ENCODE peak calls at places on chromosomes 6 and 20, in eight cellular contexts. U, Q, M, X, G, C, F and L are unnamed samples. For H3K4me1, the result is how much of the 10 kb centered on the place peaks cover.

GRCh38 chr6:40894962-40895799 is 143.8 kb downstream of the UNC5CL start:
- DNase-seq in U (no peak), Q (peak), M (no peak), X (peak), G (no peak), C (peak), F (peak), L (no peak)

GRCh38 chr6:65745614-65746013 is 38.6 kb upstream of the EYS start:
- DNase-seq in U (no peak), Q (no peak), M (no peak), X (no peak), G (no peak), C (no peak), F (no peak), L (no peak)

GRCh38 chr6:168007592-168008338 is 10.3 kb downstream of the KIF25 start:
- DNase-seq in U (no peak), Q (peak), M (peak), X (no peak), G (no peak), C (no peak), F (peak), L (no peak)

GRCh38 chr6:161921602-161922400 is 647.9 kb upstream of the AGPAT4 start:
- DNase-seq in U (no peak), Q (peak), M (no peak), X (no peak), G (no peak), C (no peak), F (no peak), L (no peak)

GRCh38 chr6:167255918-167256553 is 35.1 kb upstream of the UNC93A start:
- DNase-seq in U (no peak), Q (no peak), M (no peak), X (no peak), G (no peak), C (no peak), F (no peak), L (no peak)

GRCh38 chr6:121520337-121521163 is 85.1 kb downstream of the GJA1 start:
- DNase-seq in U (no peak), Q (peak), M (no peak), X (no peak), G (no peak), C (no peak), F (peak), L (no peak)

GRCh38 chr20:47982574-47983360 is 197.5 kb upstream of the SULF2 start:
- DNase-seq in U (no peak), Q (no peak), M (peak), X (no peak), G (no peak), C (no peak), F (no peak), L (no peak)

GRCh38 chr6:125014157-125014957 is 52.1 kb downstream of the RNF217 start:
- DNase-seq in U (no peak), Q (peak), M (no peak), X (no peak), G (no peak), C (no peak), F (peak), L (no peak)

GRCh38 chr6:24205020-24205492 is 79.0 kb downstream of the NRSN1 start:
- DNase-seq in U (no peak), Q (peak), M (no peak), X (peak), G (no peak), C (no peak), F (peak), L (no peak)

GRCh38 chr6:144482142-144482541 is 197.0 kb downstream of the UTRN start:
- DNase-seq in U (peak), Q (peak), M (no peak), X (peak), G (peak), C (peak), F (peak), L (no peak)

GRCh38 chr20:43830883-43831282 is 83.8 kb upstream of the TOX2 start:
- DNase-seq in U (no peak), Q (no peak), M (peak), X (no peak), G (no peak), C (no peak), F (no peak), L (no peak)

DNA sequence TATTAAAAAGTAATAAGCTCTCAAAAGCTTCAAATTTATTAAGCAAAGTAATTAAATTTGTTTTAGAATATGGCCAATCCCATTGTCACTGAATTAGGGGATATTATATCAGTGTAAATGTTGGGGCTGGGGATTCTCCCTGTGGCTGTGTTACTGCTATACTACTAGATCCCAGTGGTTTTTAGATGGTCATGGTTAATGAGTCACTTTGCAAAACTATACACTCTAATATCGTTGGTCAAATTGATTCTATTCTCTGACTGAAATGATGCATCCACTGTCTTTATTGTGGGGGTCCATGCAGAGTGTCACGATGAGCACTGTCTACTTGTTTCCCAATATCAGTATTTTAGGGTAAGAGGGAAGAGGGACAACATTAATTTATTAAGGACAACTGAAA is 336.9 kb upstream of the PREP start:
- DNase-seq in U (no peak), Q (no peak), M (no peak), X (no peak), G (no peak), C (no peak), F (no peak), L (no peak)
- H3K4me1 ChIP-seq in U (under half), Q (under half), M (under half), X (under half), G (under half), C (under half), F (under half), L (under half)

GRCh38 chr6:150550244-150550643 is 49.4 kb upstream of the PLEKHG1 start:
- DNase-seq in U (no peak), Q (no peak), M (no peak), X (no peak), G (no peak), C (no peak), F (no peak), L (no peak)
- H3K27ac ChIP-seq in U (no peak), Q (no peak), M (no peak), X (no peak), G (no peak), C (no peak), F (no peak), L (no peak)

DNA sequence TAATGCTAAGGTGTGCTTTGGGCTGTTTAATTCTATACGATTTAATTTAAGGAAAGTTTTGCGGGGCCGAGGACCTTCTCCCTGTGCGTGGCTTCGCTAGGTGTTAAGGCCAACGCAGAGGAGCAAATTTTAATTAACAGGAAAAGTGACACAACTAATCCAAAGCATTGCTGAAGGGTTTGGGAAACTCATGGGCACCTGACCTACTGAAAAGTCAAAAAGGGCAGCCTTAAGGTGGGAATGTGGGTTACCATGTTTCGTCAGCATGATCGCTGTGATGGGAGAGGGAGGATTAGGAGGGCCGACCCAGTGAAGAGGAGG is 415 bp upstream of the CUL9 start:
- DNase-seq in U (no peak), Q (no peak), M (no peak), X (no peak), G (no peak), C (no peak), F (no peak), L (no peak)
- H3K4me1 ChIP-seq in U (under half), Q (under half), M (under half), X (under half), G (under half), C (under half), F (under half), L (under half)

DNA sequence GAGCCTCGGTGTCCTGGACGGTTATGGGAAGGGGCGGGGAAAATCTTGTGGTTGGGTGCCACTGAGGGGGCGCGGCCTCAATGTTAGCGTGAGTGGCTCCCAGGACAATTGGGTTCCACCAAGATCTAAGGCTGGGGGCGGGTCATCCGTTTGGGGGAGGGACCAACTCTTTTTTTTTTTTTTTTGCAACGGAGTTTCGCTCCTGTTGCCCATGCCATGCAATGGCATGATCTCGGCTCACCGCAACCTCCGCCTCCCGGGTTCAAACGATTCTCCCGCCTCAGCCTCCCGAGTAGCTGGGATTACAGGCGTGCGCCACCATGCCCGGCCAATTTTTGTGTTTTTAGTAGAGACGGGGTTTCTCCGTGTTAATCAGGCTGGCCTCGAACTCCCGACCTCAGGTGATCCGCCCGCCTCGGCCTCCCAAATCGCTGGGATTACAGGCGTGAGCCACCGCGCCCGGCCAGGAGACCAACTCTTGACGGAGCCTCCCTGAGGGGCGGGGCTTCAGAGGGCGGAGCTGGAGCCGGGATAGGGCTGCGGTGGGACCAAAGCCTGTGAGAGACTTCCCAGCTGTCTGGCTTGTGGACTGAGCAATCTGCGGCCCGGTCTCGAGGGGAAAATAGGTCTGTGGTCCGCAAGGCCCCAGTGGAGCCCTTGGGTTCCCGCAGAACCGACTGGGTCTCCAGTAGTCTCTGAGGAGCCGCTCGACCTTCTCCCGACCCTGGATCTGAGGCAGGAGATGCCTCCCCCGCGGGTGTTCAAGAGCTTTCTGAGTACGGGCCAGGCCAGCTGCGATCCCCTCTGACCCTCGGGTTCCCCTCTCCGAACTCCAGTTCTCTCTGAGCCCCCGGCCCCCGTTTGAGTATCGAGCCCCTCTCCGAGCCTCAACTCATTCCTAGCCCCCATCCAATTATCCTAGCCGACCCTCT is 1.1 kb downstream of the SPAG4 start:
- DNase-seq in U (peak), Q (peak), M (peak), X (no peak), G (no peak), C (peak), F (peak), L (peak)
- H3K27ac ChIP-seq in U (peak), Q (peak), M (peak), X (no peak), G (no peak), C (peak), F (peak), L (peak)

GRCh38 chr6:85675030-85675819 is 32.5 kb upstream of the SYNCRIP start:
- DNase-seq in U (no peak), Q (peak), M (no peak), X (no peak), G (no peak), C (peak), F (peak), L (no peak)
- H3K4me1 ChIP-seq in U (half or more), Q (under half), M (under half), X (under half), G (under half), C (under half), F (under half), L (under half)

GRCh38 chr6:35319346-35320030 is 21.9 kb downstream of the DEF6 start:
- DNase-seq in U (no peak), Q (no peak), M (no peak), X (no peak), G (peak), C (no peak), F (no peak), L (no peak)

GRCh38 chr6:35318200-35318844 is 20.7 kb downstream of the DEF6 start:
- DNase-seq in U (peak), Q (peak), M (no peak), X (no peak), G (peak), C (peak), F (peak), L (peak)

GRCh38 chr6:35320031-35320410 is 22.3 kb upstream of the PPARD start:
- DNase-seq in U (no peak), Q (no peak), M (no peak), X (no peak), G (no peak), C (no peak), F (no peak), L (no peak)

GRCh38 chr6:35318845-35319220 is 21.2 kb downstream of the DEF6 start:
- DNase-seq in U (no peak), Q (no peak), M (no peak), X (no peak), G (no peak), C (no peak), F (no peak), L (no peak)

GRCh38 chr6:35317483-35318199 is 20.0 kb downstream of the DEF6 start:
- DNase-seq in U (no peak), Q (no peak), M (no peak), X (no peak), G (peak), C (no peak), F (peak), L (no peak)
- H3K27ac ChIP-seq in U (no peak), Q (no peak), M (no peak), X (no peak), G (no peak), C (peak), F (no peak), L (no peak)

GRCh38 chr6:157449610-157450009 is 68.6 kb downstream of the ZDHHC14 start:
- DNase-seq in U (no peak), Q (peak), M (no peak), X (no peak), G (no peak), C (no peak), F (no peak), L (no peak)
- H3K4me1 ChIP-seq in U (under half), Q (under half), M (under half), X (under half), G (under half), C (under half), F (under half), L (under half)